ENCODE peak calls at places on chromosomes 2 and 18, in five cellular contexts. One of them, this sample, is unnamed.

GRCh38 chr2:167874812-167875211 is 372.6 kb downstream of the STK39 start:
- DNase-seq in CD4-positive, alpha-beta T cell: no peak
- DNase-seq in EL: no peak
- DNase-seq in kidney tubule cell: no peak
- DNase-seq in AG09319: no peak
- DNase-seq in this sample: no peak

GRCh38 chr2:9188823-9189222 is 17.8 kb upstream of the ASAP2 start:
- DNase-seq in CD4-positive, alpha-beta T cell: no peak
- DNase-seq in EL: no peak
- DNase-seq in kidney tubule cell: no peak
- DNase-seq in AG09319: no peak
- DNase-seq in this sample: no peak

GRCh38 chr2:86566158-86566827 is 3.0 kb upstream of the CHMP3 start:
- DNase-seq in CD4-positive, alpha-beta T cell: no peak
- DNase-seq in EL: no peak
- DNase-seq in kidney tubule cell: no peak
- DNase-seq in AG09319: no peak
- DNase-seq in this sample: no peak

GRCh38 chr2:23756593-23757292 is 170.2 kb downstream of the ATAD2B start:
- DNase-seq in CD4-positive, alpha-beta T cell: no peak
- DNase-seq in EL: no peak
- DNase-seq in kidney tubule cell: no peak
- DNase-seq in AG09319: no peak
- DNase-seq in this sample: no peak

GRCh38 chr2:19538411-19538963 is 180.1 kb upstream of the OSR1 start:
- DNase-seq in CD4-positive, alpha-beta T cell: no peak
- DNase-seq in EL: peak; percentile 95
- DNase-seq in kidney tubule cell: peak; percentile 98
- DNase-seq in AG09319: peak; percentile 47
- DNase-seq in this sample: peak; percentile 48

GRCh38 chr2:192960945-192961344 is 766.2 kb upstream of the TMEFF2 start:
- DNase-seq in CD4-positive, alpha-beta T cell: no peak
- DNase-seq in EL: no peak
- DNase-seq in kidney tubule cell: no peak
- DNase-seq in AG09319: no peak
- DNase-seq in this sample: no peak

GRCh38 chr2:143300531-143300930 is 171.3 kb downstream of the ARHGAP15 start:
- DNase-seq in CD4-positive, alpha-beta T cell: no peak
- DNase-seq in EL: peak; percentile 19
- DNase-seq in kidney tubule cell: no peak
- DNase-seq in AG09319: no peak
- DNase-seq in this sample: no peak

GRCh38 chr2:37421686-37422085 is 77.3 kb downstream of the QPCT start:
- DNase-seq in CD4-positive, alpha-beta T cell: no peak
- DNase-seq in EL: no peak
- DNase-seq in kidney tubule cell: no peak
- DNase-seq in AG09319: no peak
- DNase-seq in this sample: no peak

GRCh38 chr2:41598161-41598894 is 449.5 kb upstream of the PKDCC start:
- DNase-seq in CD4-positive, alpha-beta T cell: no peak
- DNase-seq in EL: no peak
- DNase-seq in kidney tubule cell: no peak
- DNase-seq in AG09319: no peak
- DNase-seq in this sample: peak; percentile 27

GRCh38 chr2:232890536-232890895 is 20.5 kb downstream of the SNORC start:
- DNase-seq in CD4-positive, alpha-beta T cell: no peak
- DNase-seq in EL: no peak
- DNase-seq in kidney tubule cell: no peak
- DNase-seq in AG09319: no peak
- DNase-seq in this sample: no peak

GRCh38 chr2:124283090-124283489 is 258.0 kb downstream of the CNTNAP5 start:
- DNase-seq in CD4-positive, alpha-beta T cell: no peak
- DNase-seq in EL: peak; percentile 3
- DNase-seq in kidney tubule cell: peak; percentile 86
- DNase-seq in AG09319: no peak
- DNase-seq in this sample: no peak

GRCh38 chr2:154912215-154912614 is 213.7 kb downstream of the KCNJ3 start:
- DNase-seq in CD4-positive, alpha-beta T cell: no peak
- DNase-seq in EL: no peak
- DNase-seq in kidney tubule cell: no peak
- DNase-seq in AG09319: no peak
- DNase-seq in this sample: no peak

GRCh38 chr2:45823723-45824206 is 172.3 kb downstream of the PRKCE start:
- DNase-seq in CD4-positive, alpha-beta T cell: no peak
- DNase-seq in EL: no peak
- DNase-seq in kidney tubule cell: peak; percentile 67
- DNase-seq in AG09319: no peak
- DNase-seq in this sample: no peak

GRCh38 chr2:40279001-40279400 is 172.9 kb downstream of the SLC8A1 start:
- DNase-seq in CD4-positive, alpha-beta T cell: no peak
- DNase-seq in EL: peak; percentile 22
- DNase-seq in kidney tubule cell: peak; percentile 4
- DNase-seq in AG09319: no peak
- DNase-seq in this sample: no peak

GRCh38 chr2:227031379-227031778 is 132.6 kb downstream of the COL4A4 start:
- DNase-seq in CD4-positive, alpha-beta T cell: no peak
- DNase-seq in EL: no peak
- DNase-seq in kidney tubule cell: no peak
- DNase-seq in AG09319: no peak
- DNase-seq in this sample: no peak

GRCh38 chr18:23810396-23810795 is 121.1 kb downstream of the LAMA3 start:
- DNase-seq in CD4-positive, alpha-beta T cell: peak; percentile 4
- DNase-seq in EL: no peak
- DNase-seq in kidney tubule cell: no peak
- DNase-seq in AG09319: no peak
- DNase-seq in this sample: no peak

GRCh38 chr2:192414794-192415193 is 220.1 kb upstream of the TMEFF2 start:
- DNase-seq in CD4-positive, alpha-beta T cell: no peak
- DNase-seq in EL: no peak
- DNase-seq in kidney tubule cell: no peak
- DNase-seq in AG09319: no peak
- DNase-seq in this sample: no peak

GRCh38 chr2:71784734-71785549 is 331.6 kb downstream of the DYSF start:
- DNase-seq in CD4-positive, alpha-beta T cell: no peak
- DNase-seq in EL: peak; percentile 64
- DNase-seq in kidney tubule cell: peak; percentile 86
- DNase-seq in AG09319: no peak
- DNase-seq in this sample: no peak

GRCh38 chr2:206968139-206969086 is 29.1 kb downstream of the CPO start:
- DNase-seq in CD4-positive, alpha-beta T cell: no peak
- DNase-seq in EL: no peak
- DNase-seq in kidney tubule cell: peak; percentile 51
- DNase-seq in AG09319: no peak
- DNase-seq in this sample: no peak

GRCh38 chr2:129179199-129179598 is 800.3 kb upstream of the RAB6C start:
- DNase-seq in CD4-positive, alpha-beta T cell: no peak
- DNase-seq in EL: no peak
- DNase-seq in kidney tubule cell: no peak
- DNase-seq in AG09319: no peak
- DNase-seq in this sample: no peak

GRCh38 chr2:147345246-147345645 is 499.6 kb upstream of the ACVR2A start:
- DNase-seq in CD4-positive, alpha-beta T cell: no peak
- DNase-seq in EL: peak; percentile 35
- DNase-seq in kidney tubule cell: peak; percentile 47
- DNase-seq in AG09319: no peak
- DNase-seq in this sample: no peak

GRCh38 chr2:27249891-27250651 is 12.8 kb downstream of the SLC30A3 start:
- DNase-seq in CD4-positive, alpha-beta T cell: peak; percentile 22
- DNase-seq in EL: peak; percentile 44
- DNase-seq in kidney tubule cell: peak; percentile 43
- DNase-seq in AG09319: no peak
- DNase-seq in this sample: peak; percentile 3

GRCh38 chr18:50662775-50663383 is 103.0 kb downstream of the MAPK4 start:
- DNase-seq in CD4-positive, alpha-beta T cell: no peak
- DNase-seq in EL: no peak
- DNase-seq in kidney tubule cell: no peak
- DNase-seq in AG09319: no peak
- DNase-seq in this sample: no peak

GRCh38 chr2:208319403-208319802 is 53.3 kb downstream of the PIKFYVE start:
- DNase-seq in CD4-positive, alpha-beta T cell: no peak
- DNase-seq in EL: peak; percentile 1
- DNase-seq in kidney tubule cell: no peak
- DNase-seq in AG09319: no peak
- DNase-seq in this sample: no peak

GRCh38 chr2:8089596-8089995 is 592.3 kb upstream of the ID2 start:
- DNase-seq in CD4-positive, alpha-beta T cell: no peak
- DNase-seq in EL: peak; percentile 80
- DNase-seq in kidney tubule cell: peak; percentile 4
- DNase-seq in AG09319: no peak
- DNase-seq in this sample: no peak

GRCh38 chr2:241070811-241071676 is 31.0 kb downstream of the MTERF4 start:
- DNase-seq in CD4-positive, alpha-beta T cell: no peak
- DNase-seq in EL: no peak
- DNase-seq in kidney tubule cell: no peak
- DNase-seq in AG09319: no peak
- DNase-seq in this sample: no peak

GRCh38 chr18:51955136-51955535 is 384.9 kb upstream of the DCC start:
- DNase-seq in CD4-positive, alpha-beta T cell: no peak
- DNase-seq in EL: no peak
- DNase-seq in kidney tubule cell: no peak
- DNase-seq in AG09319: no peak
- DNase-seq in this sample: no peak

GRCh38 chr2:72166281-72166680 is 18.6 kb upstream of the CYP26B1 start:
- DNase-seq in CD4-positive, alpha-beta T cell: no peak
- DNase-seq in EL: peak; percentile 42
- DNase-seq in kidney tubule cell: no peak
- DNase-seq in AG09319: no peak
- DNase-seq in this sample: no peak